ENCODE peak calls at places on chromosomes 3 and 15, in nine cellular contexts. R is activated gamma-delta T cell treated with Interleukin-2 at 50 U/mL for 16 hours; W is NCI-H2081 treated with DMSO at 0.1 percent for 48 hours; F is cardiac fibroblast; K is lower lobe of right lung; J is lung microvascular endothelial cell; S is lower leg skin; C is stimulated activated CD4-positive, alpha-beta T cell treated with anti-CD3 and anti-CD28 coated beads, Interleukin-2, amount 100 ng/mL, for 48 hours; E is HFF-Myc. A is an unnamed sample.

GRCh38 chr3:59424268-59425010 is 374.6 kb upstream of the CFAP20DC start:
- DNase-seq in R (peak), W (no peak), F (peak), K (no peak), J (no peak), S (no peak), C (no peak), E (peak), A (no peak)

GRCh38 chr3:61809879-61810278 is 248.5 kb downstream of the PTPRG start:
- DNase-seq in R (no peak), W (peak), F (peak), K (no peak), J (no peak), S (no peak), C (no peak), E (no peak), A (peak)

GRCh38 chr3:37307321-37307720 is 132.9 kb upstream of the LRRFIP2 start:
- DNase-seq in R (no peak), W (no peak), F (no peak), K (no peak), J (no peak), S (no peak), C (no peak), E (no peak), A (no peak)

GRCh38 chr15:99100245-99101173 is 4.4 kb upstream of the SYNM start:
- DNase-seq in R (peak), W (peak), F (peak), K (peak), J (peak), S (no peak), C (peak), E (peak), A (peak)

GRCh38 chr3:187491371-187491770 is 123.2 kb downstream of the RTP4 start:
- DNase-seq in R (no peak), W (no peak), F (no peak), K (no peak), J (no peak), S (no peak), C (no peak), E (no peak), A (peak)

GRCh38 chr15:33131880-33132279 is 62.6 kb downstream of the FMN1 start:
- DNase-seq in R (no peak), W (no peak), F (peak), K (no peak), J (no peak), S (no peak), C (no peak), E (no peak), A (no peak)

GRCh38 chr3:182668541-182668940 is 124.8 kb upstream of the ATP11B start:
- DNase-seq in R (no peak), W (no peak), F (no peak), K (no peak), J (no peak), S (no peak), C (no peak), E (no peak), A (no peak)

GRCh38 chr3:127738192-127738840 is 65.6 kb downstream of the ABTB1 start:
- DNase-seq in R (no peak), W (no peak), F (peak), K (no peak), J (peak), S (no peak), C (no peak), E (peak), A (no peak)

GRCh38 chr3:60698117-60698516 is 553.1 kb downstream of the FHIT start:
- DNase-seq in R (no peak), W (no peak), F (no peak), K (no peak), J (no peak), S (no peak), C (no peak), E (no peak), A (no peak)

GRCh38 chr15:94168250-94168649 is 63.1 kb upstream of the MCTP2 start:
- DNase-seq in R (no peak), W (no peak), F (no peak), K (no peak), J (no peak), S (no peak), C (peak), E (no peak), A (no peak)

GRCh38 chr3:40267940-40268707 is 41.4 kb upstream of the EIF1B start:
- DNase-seq in R (no peak), W (no peak), F (no peak), K (no peak), J (no peak), S (no peak), C (no peak), E (peak), A (no peak)

GRCh38 chr15:25022233-25022632 is 67.4 kb downstream of the SNRPN start:
- DNase-seq in R (no peak), W (no peak), F (peak), K (no peak), J (peak), S (no peak), C (no peak), E (no peak), A (peak)

GRCh38 chr15:67177750-67178149 is 76.7 kb downstream of the AAGAB start:
- DNase-seq in R (no peak), W (no peak), F (peak), K (peak), J (peak), S (no peak), C (no peak), E (peak), A (no peak)

GRCh38 chr3:64327039-64327804 is 102.0 kb upstream of the PRICKLE2 start:
- DNase-seq in R (no peak), W (no peak), F (peak), K (no peak), J (no peak), S (peak), C (no peak), E (no peak), A (no peak)

GRCh38 chr3:195867631-195868335 is 40.6 kb downstream of the TNK2 start:
- DNase-seq in R (no peak), W (no peak), F (no peak), K (no peak), J (no peak), S (no peak), C (no peak), E (no peak), A (no peak)

GRCh38 chr3:9911863-9912262 is 5.0 kb upstream of the IL17RC start:
- DNase-seq in R (no peak), W (no peak), F (no peak), K (no peak), J (no peak), S (no peak), C (no peak), E (no peak), A (no peak)

GRCh38 chr15:38782156-38782555 is 217.5 kb upstream of the RASGRP1 start:
- DNase-seq in R (no peak), W (no peak), F (no peak), K (no peak), J (no peak), S (no peak), C (no peak), E (no peak), A (no peak)

GRCh38 chr3:175743733-175744400 is 884.7 kb downstream of the NAALADL2 start:
- DNase-seq in R (no peak), W (no peak), F (peak), K (no peak), J (no peak), S (no peak), C (no peak), E (peak), A (no peak)

GRCh38 chr3:141401584-141402475 is 33.5 kb downstream of the ZBTB38 start:
- DNase-seq in R (peak), W (no peak), F (peak), K (peak), J (peak), S (no peak), C (no peak), E (no peak), A (peak)

GRCh38 chr3:160686955-160687535 is 10.1 kb downstream of the ARL14 start:
- DNase-seq in R (no peak), W (no peak), F (peak), K (no peak), J (peak), S (no peak), C (no peak), E (no peak), A (peak)

GRCh38 chr3:141959921-141960554 is 83.6 kb downstream of the ATP1B3 start:
- DNase-seq in R (no peak), W (no peak), F (peak), K (no peak), J (peak), S (no peak), C (no peak), E (peak), A (no peak)

GRCh38 chr3:189322339-189322738 is 150.6 kb downstream of the TPRG1 start:
- DNase-seq in R (no peak), W (no peak), F (peak), K (no peak), J (no peak), S (no peak), C (no peak), E (no peak), A (no peak)

GRCh38 chr3:63791974-63792373 is 27.1 kb upstream of the C3orf49 start:
- DNase-seq in R (no peak), W (no peak), F (peak), K (no peak), J (no peak), S (no peak), C (no peak), E (peak), A (no peak)

GRCh38 chr15:25670025-25670554 is 193.0 kb downstream of the ATP10A start:
- DNase-seq in R (no peak), W (no peak), F (peak), K (no peak), J (no peak), S (peak), C (no peak), E (no peak), A (no peak)

GRCh38 chr15:81611679-81612078 is 237.7 kb upstream of the TMC3 start:
- DNase-seq in R (no peak), W (no peak), F (no peak), K (no peak), J (no peak), S (no peak), C (no peak), E (no peak), A (no peak)

GRCh38 chr3:66898155-66898554 is 100.0 kb upstream of the KBTBD8 start:
- DNase-seq in R (no peak), W (no peak), F (no peak), K (no peak), J (no peak), S (no peak), C (no peak), E (no peak), A (no peak)